ENCODE peak calls at places on chromosomes 5 and 9, in four cellular contexts. One of them, this sample, is unnamed.

GRCh38 chr9:97710356-97711222 is 13.4 kb upstream of the XPA start:
- DNase-seq in NCI-H510A: peak
- DNase-seq in fibroblast of lung: peak
- DNase-seq in T-helper 2 cell: peak
- DNase-seq in this sample: peak

GRCh38 chr5:59483971-59484472 is 409.5 kb downstream of the PDE4D start:
- DNase-seq in NCI-H510A: no peak
- DNase-seq in fibroblast of lung: no peak
- DNase-seq in T-helper 2 cell: no peak
- DNase-seq in this sample: no peak

GRCh38 chr5:178241259-178241658 is 8.7 kb upstream of the PHYKPL start:
- DNase-seq in NCI-H510A: no peak
- DNase-seq in fibroblast of lung: no peak
- DNase-seq in T-helper 2 cell: no peak
- DNase-seq in this sample: no peak

GRCh38 chr5:126707080-126707479 is 69.9 kb upstream of the LMNB1 start:
- DNase-seq in NCI-H510A: no peak
- DNase-seq in fibroblast of lung: no peak
- DNase-seq in T-helper 2 cell: no peak
- DNase-seq in this sample: no peak

GRCh38 chr5:83107692-83108410 is 30.5 kb downstream of the XRCC4 start:
- DNase-seq in NCI-H510A: no peak
- DNase-seq in fibroblast of lung: no peak
- DNase-seq in T-helper 2 cell: no peak
- DNase-seq in this sample: no peak

GRCh38 chr5:158979749-158980521 is 119.8 kb downstream of the EBF1 start:
- DNase-seq in NCI-H510A: no peak
- DNase-seq in fibroblast of lung: peak
- DNase-seq in T-helper 2 cell: no peak
- DNase-seq in this sample: no peak

GRCh38 chr5:116577064-116577788 is 2.6 kb upstream of the SEMA6A start:
- DNase-seq in NCI-H510A: no peak
- DNase-seq in fibroblast of lung: no peak
- DNase-seq in T-helper 2 cell: no peak
- DNase-seq in this sample: no peak

GRCh38 chr5:100840364-100840763 is 62.7 kb downstream of the ST8SIA4 start:
- DNase-seq in NCI-H510A: no peak
- DNase-seq in fibroblast of lung: peak
- DNase-seq in T-helper 2 cell: peak
- DNase-seq in this sample: no peak

GRCh38 chr9:135930446-135931345 is 23.4 kb upstream of the CAMSAP1 start:
- DNase-seq in NCI-H510A: no peak
- DNase-seq in fibroblast of lung: no peak
- DNase-seq in T-helper 2 cell: no peak
- DNase-seq in this sample: no peak

GRCh38 chr9:135776893-135777622 is 75.1 kb downstream of the KCNT1 start:
- DNase-seq in NCI-H510A: no peak
- DNase-seq in fibroblast of lung: no peak
- DNase-seq in T-helper 2 cell: no peak
- DNase-seq in this sample: peak

GRCh38 chr9:36092509-36093215 is 43.9 kb upstream of the GLIPR2 start:
- DNase-seq in NCI-H510A: no peak
- DNase-seq in fibroblast of lung: no peak
- DNase-seq in T-helper 2 cell: peak
- DNase-seq in this sample: peak

GRCh38 chr5:122715095-122715494 is 59.8 kb upstream of the SNX2 start:
- DNase-seq in NCI-H510A: no peak
- DNase-seq in fibroblast of lung: peak
- DNase-seq in T-helper 2 cell: no peak
- DNase-seq in this sample: no peak

GRCh38 chr9:85483214-85483613 is 258.5 kb downstream of the AGTPBP1 start:
- DNase-seq in NCI-H510A: no peak
- DNase-seq in fibroblast of lung: no peak
- DNase-seq in T-helper 2 cell: no peak
- DNase-seq in this sample: no peak

GRCh38 chr9:2153599-2154217 is 138.6 kb downstream of the SMARCA2 start:
- DNase-seq in NCI-H510A: no peak
- DNase-seq in fibroblast of lung: no peak
- DNase-seq in T-helper 2 cell: no peak
- DNase-seq in this sample: no peak

GRCh38 chr9:135612437-135612836 is 26.9 kb downstream of the GLT6D1 start:
- DNase-seq in NCI-H510A: no peak
- DNase-seq in fibroblast of lung: no peak
- DNase-seq in T-helper 2 cell: no peak
- DNase-seq in this sample: no peak

GRCh38 chr5:62780230-62780629 is 201.6 kb downstream of the LRRC70 start:
- DNase-seq in NCI-H510A: no peak
- DNase-seq in fibroblast of lung: no peak
- DNase-seq in T-helper 2 cell: no peak
- DNase-seq in this sample: no peak

GRCh38 chr9:24625097-24625496 is 79.4 kb upstream of the IZUMO3 start:
- DNase-seq in NCI-H510A: no peak
- DNase-seq in fibroblast of lung: no peak
- DNase-seq in T-helper 2 cell: no peak
- DNase-seq in this sample: no peak

GRCh38 chr9:653421-653820 is 188.1 kb upstream of the DMRT1 start:
- DNase-seq in NCI-H510A: no peak
- DNase-seq in fibroblast of lung: no peak
- DNase-seq in T-helper 2 cell: peak
- DNase-seq in this sample: no peak

GRCh38 chr9:106468431-106468830 is 394.5 kb upstream of the ZNF462 start:
- DNase-seq in NCI-H510A: no peak
- DNase-seq in fibroblast of lung: no peak
- DNase-seq in T-helper 2 cell: no peak
- DNase-seq in this sample: no peak

GRCh38 chr5:177346820-177347219 is 4.6 kb downstream of the LMAN2 start:
- DNase-seq in NCI-H510A: no peak
- DNase-seq in fibroblast of lung: no peak
- DNase-seq in T-helper 2 cell: no peak
- DNase-seq in this sample: no peak

GRCh38 chr9:77708416-77708815 is 60.3 kb upstream of the GNA14 start:
- DNase-seq in NCI-H510A: no peak
- DNase-seq in fibroblast of lung: peak
- DNase-seq in T-helper 2 cell: no peak
- DNase-seq in this sample: no peak

GRCh38 chr9:75467141-75467540 is 378.8 kb downstream of the OSTF1 start:
- DNase-seq in NCI-H510A: no peak
- DNase-seq in fibroblast of lung: no peak
- DNase-seq in T-helper 2 cell: no peak
- DNase-seq in this sample: no peak

GRCh38 chr9:83013867-83014605 is 48.9 kb downstream of the RASEF start:
- DNase-seq in NCI-H510A: no peak
- DNase-seq in fibroblast of lung: peak
- DNase-seq in T-helper 2 cell: no peak
- DNase-seq in this sample: no peak

GRCh38 chr5:76402880-76403712 is at the start of gene IQGAP2:
- DNase-seq in NCI-H510A: no peak
- DNase-seq in fibroblast of lung: peak
- DNase-seq in T-helper 2 cell: peak
- DNase-seq in this sample: peak

GRCh38 chr5:170749911-170750431 is 33.6 kb upstream of the GABRP start:
- DNase-seq in NCI-H510A: no peak
- DNase-seq in fibroblast of lung: no peak
- DNase-seq in T-helper 2 cell: no peak
- DNase-seq in this sample: no peak

GRCh38 chr5:42495908-42496307 is 72.7 kb downstream of the GHR start:
- DNase-seq in NCI-H510A: no peak
- DNase-seq in fibroblast of lung: peak
- DNase-seq in T-helper 2 cell: no peak
- DNase-seq in this sample: no peak

GRCh38 chr9:7366121-7366520 is 433.5 kb downstream of the DMAC1 start:
- DNase-seq in NCI-H510A: no peak
- DNase-seq in fibroblast of lung: peak
- DNase-seq in T-helper 2 cell: no peak
- DNase-seq in this sample: no peak

GRCh38 chr5:76474377-76474776 is 71.3 kb downstream of the IQGAP2 start:
- DNase-seq in NCI-H510A: no peak
- DNase-seq in fibroblast of lung: no peak
- DNase-seq in T-helper 2 cell: no peak
- DNase-seq in this sample: no peak

GRCh38 chr5:14153932-14154646 is 10.9 kb downstream of the TRIO start:
- DNase-seq in NCI-H510A: peak
- DNase-seq in fibroblast of lung: peak
- DNase-seq in T-helper 2 cell: no peak
- DNase-seq in this sample: no peak